ENCODE peak calls at places on chromosomes 12 and 14, in nine cellular contexts. P, C, K, J, D, M, L, O and V are unnamed samples. For H3K36me3, the result is how much of the 10 kb centered on the place peaks cover.

GRCh38 chr14:53062856-53063255 is 90.3 kb downstream of the DDHD1 start:
- DNase-seq in M (no peak), J (no peak), P (no peak), L (no peak), O (no peak), C (no peak), D (no peak), K (no peak), V (no peak)

GRCh38 chr12:81992461-81992860 is 233.3 kb upstream of the PPFIA2 start:
- DNase-seq in K (no peak), C (no peak), P (no peak), L (no peak), J (no peak), O (peak), D (peak), M (no peak), V (peak)

GRCh38 chr12:52949413-52950331 is 754 bp downstream of the KRT18 start:
- DNase-seq in C (peak), M (no peak), K (peak), O (no peak), L (no peak), D (no peak), P (peak), J (no peak), V (peak)

GRCh38 chr14:71497645-71498086 is 434.6 kb upstream of the RGS6 start:
- DNase-seq in J (no peak), K (no peak), M (no peak), D (no peak), O (no peak), L (no peak), C (no peak), P (no peak), V (no peak)

GRCh38 chr12:80226576-80226975 is 127.2 kb downstream of the OTOGL start:
- DNase-seq in L (no peak), J (no peak), M (no peak), D (no peak), C (no peak), O (no peak), K (no peak), P (no peak), V (no peak)

GRCh38 chr12:113066806-113067400 is 10.4 kb downstream of the DTX1 start:
- DNase-seq in P (no peak), D (peak), J (no peak), L (no peak), O (no peak), C (no peak), K (no peak), M (no peak), V (no peak)

GRCh38 chr14:33738481-33738880 is 212.4 kb downstream of the EGLN3 start:
- DNase-seq in M (no peak), P (no peak), C (no peak), O (no peak), D (no peak), K (no peak), L (no peak), J (no peak), V (no peak)

GRCh38 chr14:73245401-73246325 is 8.4 kb downstream of the PAPLN start:
- DNase-seq in C (peak), O (peak), D (peak), M (no peak), L (no peak), K (peak), J (peak), P (peak), V (peak)

GRCh38 chr12:2796187-2796663 is 1.5 kb downstream of the FKBP4 start:
- DNase-seq in D (no peak), O (no peak), L (no peak), J (no peak), P (no peak), C (no peak), M (no peak), K (no peak), V (no peak)

GRCh38 chr14:72613196-72613974 is 280.5 kb downstream of the DPF3 start:
- DNase-seq in D (peak), C (peak), K (peak), L (no peak), J (peak), P (no peak), M (no peak), O (no peak), V (peak)

GRCh38 chr12:113870035-113870434 is 96.1 kb downstream of the RBM19 start:
- DNase-seq in K (no peak), D (no peak), C (no peak), J (no peak), L (no peak), P (no peak), O (no peak), M (no peak), V (no peak)

GRCh38 chr14:60253649-60254048 is 4.6 kb downstream of the PPM1A start:
- DNase-seq in O (no peak), C (no peak), D (no peak), M (no peak), J (no peak), P (no peak), K (no peak), L (no peak), V (no peak)

GRCh38 chr12:65557425-65558167 is 266.7 kb upstream of the HMGA2 start:
- DNase-seq in O (no peak), K (no peak), M (no peak), C (no peak), J (no peak), L (no peak), D (no peak), P (no peak), V (no peak)

GRCh38 chr12:107667464-107667863 is 18.1 kb upstream of the PWP1 start:
- DNase-seq in M (no peak), C (no peak), L (no peak), D (no peak), J (no peak), O (no peak), P (no peak), K (no peak), V (no peak)

GRCh38 chr12:43921666-43922337 is 85.9 kb downstream of the TMEM117 start:
- DNase-seq in K (no peak), C (no peak), L (no peak), O (no peak), J (no peak), M (no peak), P (no peak), D (no peak), V (no peak)

GRCh38 chr12:15526033-15526432 is 203.7 kb downstream of the PTPRO start:
- DNase-seq in D (no peak), P (no peak), M (no peak), K (no peak), L (no peak), O (no peak), J (no peak), C (no peak), V (no peak)

GRCh38 chr14:99393059-99393655 is 87.5 kb downstream of the SETD3 start:
- DNase-seq in C (peak), P (no peak), D (peak), J (no peak), M (no peak), O (peak), L (no peak), K (no peak), V (peak)

GRCh38 chr12:123571343-123571813 is 13.0 kb upstream of the TMED2 start:
- DNase-seq in P (no peak), L (no peak), D (peak), O (no peak), K (peak), C (no peak), J (peak), M (no peak), V (peak)

GRCh38 chr12:94225924-94226630 is 77.7 kb downstream of the PLXNC1 start:
- DNase-seq in J (no peak), L (no peak), P (no peak), M (no peak), C (no peak), D (peak), O (no peak), K (no peak), V (no peak)

GRCh38 chr12:13805038-13805437 is 176.4 kb downstream of the GRIN2B start:
- DNase-seq in P (no peak), C (no peak), O (no peak), L (no peak), M (no peak), J (no peak), D (no peak), K (no peak), V (no peak)

GRCh38 chr12:13223176-13223806 is 26.8 kb downstream of the EMP1 start:
- DNase-seq in D (no peak), M (no peak), C (no peak), P (peak), L (no peak), O (no peak), J (no peak), K (no peak), V (no peak)

GRCh38 chr14:45891417-45892080 is 638.5 kb upstream of the MIS18BP1 start:
- DNase-seq in C (no peak), K (no peak), D (no peak), J (no peak), M (no peak), P (peak), L (no peak), O (no peak), V (peak)

GRCh38 chr12:106415134-106415533 is 57.6 kb downstream of the POLR3B start:
- DNase-seq in L (no peak), D (no peak), K (no peak), M (no peak), P (no peak), C (no peak), J (no peak), O (no peak), V (no peak)

GRCh38 chr14:71739273-71739990 is 192.8 kb upstream of the RGS6 start:
- DNase-seq in O (no peak), P (no peak), J (peak), D (peak), M (no peak), L (no peak), K (peak), C (no peak), V (no peak)

GRCh38 chr14:71474291-71474690 is 457.9 kb upstream of the RGS6 start:
- DNase-seq in M (no peak), L (no peak), K (no peak), P (no peak), J (no peak), C (no peak), O (no peak), D (peak), V (no peak)

GRCh38 chr14:65832431-65833253 is 420.1 kb downstream of the FUT8 start:
- DNase-seq in M (no peak), D (peak), C (no peak), J (no peak), P (no peak), K (no peak), L (no peak), O (no peak), V (no peak)

GRCh38 chr14:46054526-46054925 is 597.1 kb downstream of the RPL10L start:
- DNase-seq in O (no peak), C (no peak), K (no peak), P (no peak), M (no peak), D (no peak), L (no peak), J (no peak), V (no peak)

GRCh38 chr12:47825239-47825639 is 5.5 kb upstream of the HDAC7 start:
- DNase-seq in C (no peak), J (peak), L (no peak), D (no peak), M (no peak), P (peak), O (no peak), K (no peak), V (peak)

GRCh38 chr14:75280831-75281690 is 2.4 kb downstream of the FOS start:
- DNase-seq in J (no peak), P (no peak), L (no peak), O (peak), C (peak), M (no peak), K (no peak), D (no peak), V (no peak)

GRCh38 chr12:124273630-124274029 is 21.3 kb upstream of the RFLNA start:
- DNase-seq in J (no peak), D (peak), P (no peak), L (no peak), M (no peak), K (no peak), O (no peak), C (no peak), V (no peak)

GRCh38 chr14:74593241-74593985 is 18.6 kb downstream of the LTBP2 start:
- DNase-seq in O (no peak), K (no peak), J (no peak), P (no peak), L (no peak), M (no peak), C (no peak), D (no peak), V (no peak)

GRCh38 chr12:51951843-51952722 is 584 bp downstream of the ACVR1B start:
- DNase-seq in O (no peak), L (no peak), K (peak), C (no peak), P (no peak), D (peak), M (no peak), J (peak), V (no peak)

GRCh38 chr12:50785406-50785805 is 21.5 kb downstream of the ATF1 start:
- DNase-seq in P (no peak), O (no peak), L (no peak), J (no peak), M (no peak), C (no peak), K (no peak), D (no peak), V (no peak)

GRCh38 chr14:64801800-64802199 is 77.9 kb downstream of the SPTB start:
- DNase-seq in J (no peak), P (no peak), D (peak), L (no peak), O (no peak), M (no peak), K (no peak), C (no peak), V (no peak)

GRCh38 chr14:94217116-94217515 is 43.0 kb downstream of the PPP4R4 start:
- DNase-seq in P (no peak), J (no peak), K (no peak), C (no peak), D (no peak), L (no peak), M (no peak), O (no peak), V (no peak)
- H3K36me3 ChIP-seq in P (under half), J (under half), K (under half), C (under half), D (under half), L (under half), M (under half), O (under half), V (under half)

DNA sequence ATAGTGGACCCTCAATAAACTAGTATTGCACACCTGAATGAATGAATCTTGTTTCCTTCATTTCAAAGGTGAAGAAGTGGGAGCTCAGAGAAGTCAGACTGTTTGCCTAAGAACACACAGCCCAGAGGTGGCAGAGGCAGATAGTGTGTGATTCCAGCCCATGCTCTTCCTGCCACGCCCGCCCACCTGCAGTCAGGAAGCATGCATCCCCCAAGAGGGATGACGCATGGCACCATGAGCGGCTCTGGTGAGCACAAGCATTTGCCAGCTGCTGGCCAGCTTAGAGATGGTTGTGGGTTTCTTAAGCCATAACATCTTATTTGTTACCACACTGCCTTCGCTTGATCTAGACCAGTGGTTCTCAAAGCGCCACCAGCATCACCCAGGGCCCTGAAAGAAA is 133.8 kb downstream of the RIMBP2 start:
- DNase-seq in D (no peak), O (no peak), P (no peak), J (no peak), C (no peak), M (no peak), K (no peak), L (no peak), V (no peak)
- H3K4me3 ChIP-seq in D (no peak), O (no peak), P (no peak), J (no peak), C (no peak), M (no peak), K (no peak), L (no peak), V (no peak)

GRCh38 chr12:110373962-110374611 is 29.4 kb downstream of the ANAPC7 start:
- DNase-seq in O (no peak), D (no peak), M (no peak), K (no peak), J (no peak), C (no peak), L (no peak), P (no peak), V (no peak)

GRCh38 chr12:110382683-110383082 is 20.8 kb downstream of the ANAPC7 start:
- DNase-seq in L (no peak), D (no peak), K (no peak), C (no peak), P (no peak), J (no peak), M (no peak), O (no peak), V (no peak)

GRCh38 chr12:110379201-110379600 is 24.3 kb downstream of the ANAPC7 start:
- DNase-seq in C (no peak), J (no peak), D (no peak), P (no peak), M (no peak), K (no peak), L (no peak), O (no peak), V (no peak)

DNA sequence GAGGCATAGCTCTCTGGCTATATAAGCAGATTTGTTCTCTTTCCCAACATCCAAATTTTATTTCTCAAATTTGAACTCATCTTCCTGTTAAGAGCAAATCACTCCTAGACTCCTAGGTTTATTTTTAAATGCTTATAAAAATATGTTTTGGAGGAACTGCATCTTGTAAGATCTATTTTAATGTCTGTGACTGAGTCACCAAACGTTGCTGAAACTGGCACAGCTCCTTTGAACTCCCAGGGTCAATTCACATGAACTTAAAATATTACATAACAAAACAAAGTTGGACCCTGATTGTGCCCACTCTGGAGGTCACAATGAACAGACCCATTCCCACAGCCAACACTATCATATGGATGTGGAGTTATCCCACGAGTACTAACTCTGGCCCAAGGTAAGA is 23.9 kb downstream of the ANAPC7 start:
- DNase-seq in M (no peak), L (no peak), O (no peak), J (no peak), P (no peak), K (no peak), D (no peak), C (no peak), V (no peak)
- H3K36me3 ChIP-seq in M (under half), L (under half), O (half or more), J (half or more), P (half or more), K (half or more), D (half or more), C (under half), V (half or more)

DNA sequence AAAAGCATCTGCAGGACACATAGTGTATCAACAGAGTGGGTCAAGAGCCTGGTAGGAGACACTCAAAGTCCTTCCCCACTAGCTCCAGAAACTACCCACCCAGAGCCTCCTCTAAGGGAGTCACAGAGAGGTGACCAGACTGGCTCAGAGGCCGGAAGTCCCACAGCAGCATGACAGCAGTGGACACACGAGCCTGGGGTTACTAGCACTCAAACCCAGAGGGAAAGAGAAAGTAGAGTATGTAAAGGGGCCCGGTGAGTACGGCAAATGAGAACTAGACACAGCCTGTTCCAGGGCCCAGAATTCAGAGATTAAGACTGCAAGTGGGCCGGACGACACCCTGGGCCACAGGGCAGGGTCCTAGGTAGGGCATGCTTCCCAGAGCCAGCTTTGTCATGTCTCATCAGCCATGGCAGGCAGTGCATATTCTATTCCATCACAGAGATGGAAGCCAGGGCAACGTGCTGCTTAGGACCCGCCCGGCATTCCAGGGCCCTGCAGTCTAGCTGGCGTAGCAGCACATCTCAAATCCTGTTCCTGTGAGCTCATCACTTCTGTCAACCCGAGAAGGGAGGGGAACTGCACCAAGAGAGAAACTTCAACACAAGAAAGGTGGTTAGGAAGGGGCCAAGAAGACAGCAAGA is 4.2 kb downstream of the IFFO1 start:
- DNase-seq in J (no peak), P (no peak), L (no peak), C (no peak), M (no peak), O (no peak), D (no peak), K (no peak), V (no peak)
- H3K4me3 ChIP-seq in J (peak), P (no peak), L (peak), C (no peak), M (peak), O (no peak), D (no peak), K (peak), V (no peak)

DNA sequence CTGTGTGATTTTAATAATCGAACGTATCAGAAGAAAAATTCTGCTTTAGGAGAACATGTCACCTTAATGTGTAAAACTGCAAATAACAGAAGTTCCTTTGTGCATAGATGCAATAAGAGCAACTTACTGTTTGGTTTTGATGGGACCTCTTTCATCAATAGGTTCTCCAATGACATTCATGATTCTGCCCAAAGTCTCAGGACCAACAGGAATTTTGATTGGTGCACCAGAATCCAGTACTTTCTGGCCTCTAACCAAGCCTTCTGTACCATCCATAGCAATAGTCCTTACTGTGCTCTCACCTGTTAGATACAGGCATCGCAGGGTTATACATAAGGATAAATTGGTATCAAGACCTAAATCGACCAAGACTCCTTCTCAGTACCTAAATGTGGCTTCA is 1.1 kb downstream of the ATP5F1B start:
- DNase-seq in J (no peak), L (no peak), O (no peak), C (no peak), P (no peak), K (no peak), M (no peak), D (no peak), V (no peak)
- H3K36me3 ChIP-seq in J (half or more), L (under half), O (under half), C (under half), P (half or more), K (half or more), M (under half), D (under half), V (under half)

GRCh38 chr14:63343878-63344277 is 25.1 kb upstream of the GPHB5 start:
- DNase-seq in K (no peak), L (no peak), C (no peak), J (no peak), O (no peak), M (no peak), D (no peak), P (no peak), V (no peak)
- H3K4me3 ChIP-seq in K (no peak), L (no peak), C (no peak), J (no peak), O (no peak), M (no peak), D (no peak), P (no peak), V (no peak)